ENCODE peak calls at places on chromosomes 13 and 19, in five cellular contexts. X, T, A, Z and M are unnamed samples.

GRCh38 chr19:58227964-58228583 is 640 bp upstream of the ZNF544 start:
- DNase-seq in X (no peak), T (peak; percentile 32), A (peak; percentile 7), Z (no peak), M (no peak)

GRCh38 chr19:2059422-2060201 is 8.6 kb upstream of the MKNK2 start:
- DNase-seq in X (peak; percentile 88), T (no peak), A (peak; percentile 70), Z (no peak), M (peak; percentile 82)

GRCh38 chr13:28117689-28118377 is 17.5 kb upstream of the FLT3 start:
- DNase-seq in X (peak; percentile 74), T (no peak), A (no peak), Z (peak; percentile 39), M (no peak)

GRCh38 chr19:37227996-37228395 is 10.0 kb downstream of the ZNF383 start:
- DNase-seq in X (no peak), T (no peak), A (peak; percentile 42), Z (peak; percentile 72), M (no peak)

GRCh38 chr19:12856684-12857083 is 18.4 kb downstream of the MAST1 start:
- DNase-seq in X (no peak), T (no peak), A (no peak), Z (no peak), M (no peak)

GRCh38 chr13:30341815-30342570 is 34.6 kb upstream of the KATNAL1 start:
- DNase-seq in X (peak; percentile 68), T (no peak), A (no peak), Z (no peak), M (peak; percentile 45)

GRCh38 chr19:46716013-46716671 is 772 bp downstream of the PRKD2 start:
- DNase-seq in X (peak; percentile 68), T (no peak), A (peak; percentile 85), Z (peak; percentile 48), M (peak; percentile 41)

GRCh38 chr13:59877933-59878332 is 285.8 kb downstream of the DIAPH3 start:
- DNase-seq in X (no peak), T (no peak), A (no peak), Z (no peak), M (no peak)

GRCh38 chr13:21674271-21675009 is 3.6 kb downstream of the FGF9 start:
- DNase-seq in X (peak; percentile 62), T (peak; percentile 30), A (peak; percentile 77), Z (peak; percentile 40), M (no peak)

GRCh38 chr13:39506559-39507390 is 96.2 kb downstream of the LHFPL6 start:
- DNase-seq in X (no peak), T (no peak), A (no peak), Z (no peak), M (no peak)

GRCh38 chr13:42494157-42494556 is 79.8 kb upstream of the TNFSF11 start:
- DNase-seq in X (no peak), T (no peak), A (no peak), Z (no peak), M (no peak)

GRCh38 chr19:55452381-55453325 is 8.8 kb downstream of the ISOC2 start:
- DNase-seq in X (peak; percentile 71), T (no peak), A (peak; percentile 94), Z (peak; percentile 93), M (no peak)

GRCh38 chr19:6249296-6249695 is 30.5 kb downstream of the MLLT1 start:
- DNase-seq in X (no peak), T (no peak), A (no peak), Z (no peak), M (no peak)

GRCh38 chr13:93862259-93862658 is 617.2 kb downstream of the DCT start:
- DNase-seq in X (no peak), T (no peak), A (no peak), Z (no peak), M (no peak)

GRCh38 chr19:53467138-53467502 is 413 bp upstream of the ZNF813 start:
- DNase-seq in X (peak; percentile 53), T (no peak), A (no peak), Z (no peak), M (no peak)

GRCh38 chr13:35763805-35764170 is 287.3 kb upstream of the MAB21L1 start:
- DNase-seq in X (no peak), T (no peak), A (no peak), Z (no peak), M (no peak)

GRCh38 chr13:74129500-74130144 is 4.6 kb downstream of the KLF12 start:
- DNase-seq in X (peak; percentile 57), T (no peak), A (no peak), Z (no peak), M (no peak)

GRCh38 chr19:55642153-55643002 is 1.1 kb upstream of the ZNF581 start:
- DNase-seq in X (peak; percentile 64), T (no peak), A (peak; percentile 57), Z (no peak), M (peak; percentile 42)

GRCh38 chr13:34155931-34156607 is 338.1 kb downstream of the RFC3 start:
- DNase-seq in X (no peak), T (no peak), A (no peak), Z (no peak), M (no peak)

GRCh38 chr19:11971045-11971444 is 6.2 kb downstream of the ZNF763 start:
- DNase-seq in X (no peak), T (no peak), A (no peak), Z (no peak), M (no peak)

GRCh38 chr13:20182231-20182846 is 10.4 kb downstream of the GJB2 start:
- DNase-seq in X (no peak), T (peak; percentile 79), A (peak; percentile 81), Z (peak; percentile 66), M (peak; percentile 37)

GRCh38 chr19:19261350-19262189 is 11.5 kb downstream of the TM6SF2 start:
- DNase-seq in X (no peak), T (no peak), A (peak; percentile 89), Z (peak; percentile 86), M (no peak)

GRCh38 chr13:86792153-86792651 is 879.0 kb upstream of the SLITRK5 start:
- DNase-seq in X (no peak), T (no peak), A (no peak), Z (peak; percentile 47), M (no peak)

GRCh38 chr19:14434157-14434501 is 1.0 kb downstream of the PKN1 start:
- DNase-seq in X (no peak), T (no peak), A (no peak), Z (no peak), M (peak; percentile 29)

GRCh38 chr19:58021541-58022282 is 12.1 kb upstream of the ZSCAN1 start:
- DNase-seq in X (no peak), T (no peak), A (peak; percentile 69), Z (peak; percentile 84), M (no peak)

GRCh38 chr19:55386515-55386947 is 799 bp downstream of the RPL28 start:
- DNase-seq in X (peak; percentile 53), T (no peak), A (no peak), Z (no peak), M (no peak)

GRCh38 chr13:106533940-106534843 is 1.3 kb downstream of the EFNB2 start:
- DNase-seq in X (peak; percentile 71), T (peak; percentile 17), A (peak; percentile 55), Z (no peak), M (peak; percentile 17)

GRCh38 chr19:12090807-12091206 is 26.3 kb downstream of the ZNF844 start:
- DNase-seq in X (peak; percentile 56), T (peak; percentile 77), A (peak; percentile 77), Z (peak; percentile 58), M (no peak)

GRCh38 chr13:111252449-111253124 is 67.9 kb upstream of the TEX29 start:
- DNase-seq in X (no peak), T (no peak), A (no peak), Z (no peak), M (no peak)

GRCh38 chr19:55082023-55082851 is 6.6 kb downstream of the EPS8L1 start:
- DNase-seq in X (peak; percentile 61), T (peak; percentile 61), A (peak; percentile 72), Z (peak; percentile 97), M (no peak)

GRCh38 chr13:96792188-96792587 is 202.1 kb downstream of the OXGR1 start:
- DNase-seq in X (no peak), T (no peak), A (no peak), Z (no peak), M (no peak)
- TF ChIP-seq CTCF in X (no peak), T (no peak), A (peak; percentile 28), Z (peak; percentile 50), M (no peak)

GRCh38 chr13:113560645-113561416 is 23.7 kb upstream of the TFDP1 start:
- DNase-seq in X (no peak), T (no peak), A (no peak), Z (no peak), M (no peak)

GRCh38 chr13:113559901-113560644 is 24.5 kb upstream of the TFDP1 start:
- DNase-seq in X (no peak), T (no peak), A (no peak), Z (peak; percentile 23), M (no peak)

GRCh38 chr13:113562866-113563265 is 21.7 kb upstream of the TFDP1 start:
- DNase-seq in X (no peak), T (no peak), A (no peak), Z (no peak), M (no peak)

GRCh38 chr13:113561417-113562084 is 23.0 kb upstream of the TFDP1 start:
- DNase-seq in X (no peak), T (no peak), A (no peak), Z (no peak), M (no peak)

GRCh38 chr13:113562085-113562749 is 22.3 kb upstream of the TFDP1 start:
- DNase-seq in X (peak; percentile 71), T (peak; percentile 75), A (peak; percentile 93), Z (peak; percentile 87), M (peak; percentile 34)
- TF ChIP-seq CTCF in X (peak; percentile 13), T (peak; percentile 75), A (peak; percentile 80), Z (peak; percentile 85), M (no peak)

DNA sequence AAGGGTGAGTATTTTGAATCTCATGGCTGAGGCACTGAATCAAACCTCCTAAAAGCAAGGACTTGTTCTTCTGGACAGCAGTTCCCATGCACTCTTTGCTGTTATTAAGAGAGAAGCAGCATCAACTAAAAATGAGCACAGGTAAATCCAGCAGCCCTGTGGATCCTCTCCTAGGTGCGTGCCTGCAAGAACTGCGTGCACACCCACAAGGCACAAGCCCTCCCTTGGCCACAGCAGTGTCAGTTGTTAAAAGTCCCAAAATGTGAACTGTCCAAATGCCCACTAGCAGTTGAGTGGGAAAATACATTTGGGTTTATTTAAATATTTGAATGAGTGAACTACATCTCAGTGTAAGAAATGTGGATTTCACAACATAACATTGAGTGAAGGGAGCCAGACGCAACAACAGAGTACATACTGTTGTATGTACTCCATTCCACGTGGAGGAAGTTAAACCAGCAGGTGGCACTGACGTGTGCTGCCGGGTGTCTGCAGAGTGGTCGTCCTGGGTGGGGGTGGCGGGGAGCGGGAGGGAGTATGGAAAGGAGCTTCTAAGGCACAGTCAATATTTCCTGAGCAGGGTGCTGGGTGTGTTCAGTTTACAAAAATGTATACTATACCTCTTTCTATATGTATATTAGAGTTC is 266.4 kb downstream of the NALCN start:
- DNase-seq in X (no peak), T (no peak), A (peak; percentile 62), Z (peak; percentile 41), M (no peak)
- TF ChIP-seq CTCF in X (no peak), T (no peak), A (peak; percentile 55), Z (peak; percentile 43), M (no peak)

GRCh38 chr19:4662812-4663211 is 7.3 kb downstream of the MYDGF start:
- DNase-seq in X (no peak), T (no peak), A (no peak), Z (no peak), M (no peak)

GRCh38 chr19:4662020-4662695 is 8.0 kb downstream of the MYDGF start:
- DNase-seq in X (no peak), T (no peak), A (no peak), Z (no peak), M (no peak)

GRCh38 chr19:4660993-4661392 is 9.1 kb downstream of the MYDGF start:
- DNase-seq in X (no peak), T (no peak), A (no peak), Z (no peak), M (no peak)

GRCh38 chr19:4657835-4658234 is 12.3 kb downstream of the MYDGF start:
- DNase-seq in X (no peak), T (no peak), A (no peak), Z (no peak), M (no peak)

GRCh38 chr19:4660181-4660791 is 9.9 kb downstream of the MYDGF start:
- DNase-seq in X (peak; percentile 62), T (peak; percentile 48), A (peak; percentile 58), Z (peak; percentile 83), M (peak; percentile 45)
- TF ChIP-seq CTCF in X (peak; percentile 12), T (peak; percentile 53), A (peak; percentile 42), Z (peak; percentile 62), M (peak; percentile 27)